ENCODE peak calls at places on chromosome 1, in four cellular contexts. U, D, P and G are unnamed samples.

GRCh38 chr1:247487057-247487456 is 29.2 kb upstream of the OR2B11 start:
- DNase-seq in U (peak; percentile 34), D (peak; percentile 28), P (peak; percentile 57), G (peak; percentile 10)

GRCh38 chr1:21531243-21531642 is 22.0 kb downstream of the ALPL start:
- DNase-seq in U (no peak), D (no peak), P (no peak), G (no peak)

GRCh38 chr1:109271458-109271857 is 11.5 kb downstream of the PSRC1 start:
- DNase-seq in U (no peak), D (no peak), P (no peak), G (no peak)

GRCh38 chr1:229396607-229397189 is 37.2 kb downstream of the ACTA1 start:
- DNase-seq in U (no peak), D (no peak), P (no peak), G (no peak)

GRCh38 chr1:1058921-1059493 is 15.1 kb downstream of the RNF223 start:
- DNase-seq in U (no peak), D (no peak), P (peak; percentile 91), G (peak; percentile 5)

GRCh38 chr1:63703661-63704060 is 70.2 kb upstream of the ROR1 start:
- DNase-seq in U (no peak), D (no peak), P (no peak), G (no peak)

GRCh38 chr1:187261637-187262036 is 432.9 kb downstream of the PLA2G4A start:
- DNase-seq in U (peak; percentile 10), D (no peak), P (no peak), G (no peak)

GRCh38 chr1:18951818-18952391 is 4.6 kb downstream of the IFFO2 start:
- DNase-seq in U (no peak), D (peak; percentile 83), P (no peak), G (no peak)

GRCh38 chr1:115310821-115311220 is 27.2 kb downstream of the NGF start:
- DNase-seq in U (no peak), D (no peak), P (no peak), G (no peak)

GRCh38 chr1:227170361-227171166 is 147.7 kb downstream of the CDC42BPA start:
- DNase-seq in U (peak; percentile 19), D (no peak), P (peak; percentile 35), G (no peak)

DNA sequence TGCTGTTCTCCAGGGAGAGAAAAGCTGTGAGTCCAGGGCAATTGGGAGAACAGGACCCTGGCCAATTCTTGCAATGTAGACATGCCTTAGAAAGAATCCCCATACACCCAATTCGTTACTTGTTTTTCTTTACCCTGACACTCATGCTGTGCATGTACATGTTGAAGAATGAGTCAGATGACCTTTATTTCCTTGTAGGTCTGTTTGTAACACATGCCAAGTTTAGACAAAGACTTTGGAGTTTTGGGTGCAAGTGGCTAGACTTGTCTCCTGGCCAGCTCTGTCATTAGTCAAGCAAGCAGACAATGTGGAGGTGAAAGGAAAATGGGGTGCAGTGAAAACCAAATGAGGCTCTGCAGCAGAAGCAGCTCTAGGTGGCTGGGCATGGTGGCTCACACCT is 38.1 kb downstream of the GNPAT start:
- DNase-seq in U (peak; percentile 28), D (no peak), P (no peak), G (peak; percentile 76)
- TF ChIP-seq FOS in U (no peak), D (no peak), P (no peak), G (peak; percentile 65)

GRCh38 chr1:217539510-217539909 is 91.4 kb downstream of the GPATCH2 start:
- DNase-seq in U (no peak), D (no peak), P (no peak), G (no peak)
- TF ChIP-seq FOS in U (no peak), D (no peak), P (no peak), G (no peak)

GRCh38 chr1:218164111-218164929 is 120.8 kb upstream of the RRP15 start:
- DNase-seq in U (peak; percentile 12), D (no peak), P (no peak), G (peak; percentile 29)
- TF ChIP-seq FOS in U (no peak), D (no peak), P (no peak), G (no peak)

DNA sequence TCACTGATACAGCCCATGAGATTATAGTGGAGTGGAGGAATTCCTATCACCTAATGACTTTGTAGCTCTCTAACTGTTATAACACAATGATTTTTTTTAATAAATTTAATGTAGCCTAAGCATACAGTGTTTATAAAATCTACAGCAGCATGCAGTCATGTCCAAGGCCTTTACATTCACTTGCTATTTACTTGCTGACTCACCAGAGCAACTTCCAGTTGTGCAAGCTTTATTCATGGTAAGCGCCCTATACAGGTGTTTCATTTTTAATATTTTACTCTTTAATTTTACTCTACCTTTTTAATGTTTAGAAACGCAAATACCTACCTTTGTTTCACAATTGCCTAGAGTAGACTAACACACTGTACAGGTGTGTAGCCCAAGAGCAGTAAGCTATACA is 1652.2 kb downstream of the BRINP3 start:
- DNase-seq in U (peak; percentile 12), D (no peak), P (no peak), G (no peak)
- TF ChIP-seq FOS in U (no peak), D (no peak), P (no peak), G (no peak)

GRCh38 chr1:13513885-13514546 is at the start of gene LRRC38:
- DNase-seq in U (no peak), D (no peak), P (no peak), G (no peak)
- TF ChIP-seq FOS in U (no peak), D (no peak), P (no peak), G (no peak)

DNA sequence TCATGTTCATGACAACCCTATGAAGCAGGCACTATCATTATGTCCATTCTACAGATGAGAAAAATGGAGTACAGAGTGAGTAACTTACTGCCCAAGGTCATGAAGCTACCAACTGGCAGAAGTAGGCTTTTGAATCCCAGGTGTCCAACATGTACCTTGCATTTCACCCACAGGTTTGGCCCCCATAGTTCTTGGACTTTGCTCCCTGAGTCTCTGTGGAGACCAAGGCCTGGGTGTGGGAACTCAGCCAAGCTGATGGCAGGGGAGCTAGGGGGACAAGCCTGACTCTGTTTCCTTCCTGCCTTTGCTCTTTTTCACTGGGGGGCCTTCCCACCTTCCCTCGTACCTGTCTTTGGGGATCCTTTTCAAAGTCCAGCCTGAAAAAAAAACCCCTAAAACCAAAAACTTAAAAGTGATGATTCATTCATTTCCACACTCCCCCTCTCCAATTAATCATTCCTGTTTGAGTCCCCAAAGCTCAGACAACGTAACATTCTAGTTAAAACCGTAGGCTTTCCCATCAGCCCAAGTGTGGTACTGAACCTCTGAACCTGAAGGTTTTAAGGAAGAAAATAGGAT is 8.5 kb upstream of the TTC22 start:
- DNase-seq in U (no peak), D (no peak), P (no peak), G (no peak)
- TF ChIP-seq FOS in U (no peak), D (no peak), P (no peak), G (no peak)

GRCh38 chr1:220806408-220806807 is 19.7 kb downstream of the MTARC1 start:
- DNase-seq in U (no peak), D (no peak), P (no peak), G (no peak)

GRCh38 chr1:220804202-220804586 is 17.5 kb downstream of the MTARC1 start:
- DNase-seq in U (peak; percentile 60), D (no peak), P (no peak), G (no peak)

GRCh38 chr1:220800262-220800661 is 13.5 kb downstream of the MTARC1 start:
- DNase-seq in U (no peak), D (no peak), P (no peak), G (no peak)

GRCh38 chr1:220807726-220808125 is 21.0 kb downstream of the MTARC1 start:
- DNase-seq in U (no peak), D (no peak), P (no peak), G (no peak)

DNA sequence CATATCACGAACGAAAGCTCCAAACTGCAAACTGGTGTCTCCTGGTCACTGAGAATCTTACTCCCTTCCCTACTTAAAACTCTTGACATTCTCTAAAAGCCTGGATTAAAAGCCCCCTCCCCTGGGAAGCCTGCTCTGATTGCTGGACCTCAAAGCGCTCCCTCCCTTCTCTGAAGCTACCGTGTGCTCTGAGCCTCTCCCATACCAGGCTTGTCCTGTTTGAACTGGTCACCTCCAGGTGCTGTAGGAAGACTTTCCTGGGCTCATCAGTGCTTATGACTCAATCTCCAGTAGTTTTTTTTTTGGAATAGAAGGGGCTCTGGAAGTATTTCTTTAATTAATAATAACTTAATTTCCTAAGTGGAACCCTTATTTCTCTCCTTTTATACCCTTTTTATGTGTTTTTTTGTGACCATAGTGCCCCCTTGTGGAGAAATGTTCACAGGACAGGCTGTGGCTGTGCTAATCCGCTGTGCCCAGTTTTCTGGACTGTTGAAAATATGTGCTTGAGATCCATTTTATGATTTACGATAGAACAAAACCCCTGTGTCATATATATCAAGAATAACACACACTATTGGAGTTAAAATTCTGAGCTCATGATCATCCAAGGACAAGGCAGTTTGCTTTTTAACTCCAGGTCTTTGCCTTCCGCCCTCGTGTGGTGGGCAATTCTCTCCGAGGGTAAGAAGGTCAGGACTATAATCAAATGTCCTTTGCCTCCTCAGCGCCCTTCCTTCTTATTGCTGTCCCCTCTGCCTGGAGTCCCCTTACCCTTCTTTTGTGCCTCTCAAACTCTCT is 16.9 kb downstream of the MTARC1 start:
- DNase-seq in U (peak; percentile 36), D (no peak), P (peak; percentile 45), G (peak; percentile 59)
- TF ChIP-seq FOS in U (no peak), D (no peak), P (no peak), G (no peak)